ENCODE peak calls at places on chromosome 21, in seven cellular contexts. D is esophagus squamous epithelium, E is lower lobe of right lung, T is upper lobe of left lung, F is bronchial epithelial cell, Y is mucosa of descending colon, Z is heart right ventricle. W is an unnamed sample.

GRCh38 chr21:29007801-29008200 is 11.3 kb downstream of the RWDD2B start:
- DNase-seq in D (no peak), F (no peak), T (no peak), E (no peak), Z (no peak), Y (no peak), W (no peak)

GRCh38 chr21:17925000-17925610 is 105.9 kb upstream of the C21orf91 start:
- DNase-seq in Z (peak; percentile 63), F (peak; percentile 78), Y (no peak), T (no peak), D (no peak), E (no peak), W (peak; percentile 34)

GRCh38 chr21:34534522-34534921 is 22.5 kb upstream of the KCNE1 start:
- DNase-seq in Z (no peak), E (no peak), Y (no peak), T (no peak), D (no peak), F (no peak), W (no peak)

GRCh38 chr21:34969431-34970036 is 79.6 kb downstream of the RUNX1 start:
- DNase-seq in Y (no peak), T (no peak), Z (no peak), F (no peak), E (no peak), D (no peak), W (no peak)

GRCh38 chr21:17612023-17612564 is 607 bp downstream of the BTG3 start:
- DNase-seq in E (peak; percentile 78), T (peak; percentile 90), F (peak; percentile 59), Y (peak; percentile 69), D (peak; percentile 2), Z (peak; percentile 33), W (peak; percentile 69)

GRCh38 chr21:39385299-39386145 is 36.6 kb upstream of the HMGN1 start:
- DNase-seq in F (peak; percentile 51), D (no peak), E (peak; percentile 90), Y (peak; percentile 92), T (peak; percentile 94), Z (peak; percentile 76), W (peak; percentile 86)

GRCh38 chr21:45957986-45958610 is 23.5 kb upstream of the COL6A1 start:
- DNase-seq in Y (no peak), F (no peak), E (no peak), D (no peak), Z (no peak), T (no peak), W (peak; percentile 91)

GRCh38 chr21:33731447-33731846 is 89.1 kb downstream of the ITSN1 start:
- DNase-seq in T (no peak), F (peak; percentile 40), Y (no peak), D (no peak), E (no peak), Z (no peak), W (no peak)

GRCh38 chr21:34774750-34775149 is 106.0 kb downstream of the CLIC6 start:
- DNase-seq in F (no peak), E (no peak), Z (no peak), D (no peak), Y (no peak), T (no peak), W (no peak)

GRCh38 chr21:39924577-39925308 is 57.5 kb downstream of the PCP4 start:
- DNase-seq in Y (no peak), E (no peak), T (no peak), F (no peak), D (no peak), Z (no peak), W (no peak)

GRCh38 chr21:25094695-25095094 is 512.6 kb downstream of the MRPL39 start:
- DNase-seq in Y (no peak), F (no peak), T (no peak), D (no peak), E (no peak), Z (no peak), W (no peak)

GRCh38 chr21:43703068-43703880 is 15.7 kb upstream of the PDXK start:
- DNase-seq in Y (peak; percentile 81), T (no peak), D (no peak), F (peak; percentile 39), Z (peak; percentile 53), E (peak; percentile 72), W (no peak)

GRCh38 chr21:34023691-34024381 is 49.5 kb upstream of the MRPS6 start:
- DNase-seq in Y (no peak), D (no peak), T (no peak), Z (no peak), E (no peak), F (no peak), W (no peak)

GRCh38 chr21:39954570-39954969 is 87.3 kb downstream of the PCP4 start:
- DNase-seq in F (no peak), T (no peak), E (no peak), Y (no peak), D (no peak), Z (no peak), W (no peak)

GRCh38 chr21:38334866-38335265 is 78.1 kb downstream of the KCNJ15 start:
- DNase-seq in Z (no peak), Y (no peak), T (peak; percentile 68), D (no peak), F (no peak), E (no peak), W (no peak)

GRCh38 chr21:28635541-28635940 is 357.1 kb downstream of the LTN1 start:
- DNase-seq in F (peak; percentile 77), Z (no peak), T (no peak), Y (no peak), E (no peak), D (no peak), W (no peak)

GRCh38 chr21:21845901-21846396 is 847.7 kb downstream of the NCAM2 start:
- DNase-seq in D (no peak), T (no peak), E (no peak), Y (no peak), F (no peak), Z (no peak), W (no peak)

GRCh38 chr21:46375560-46376230 is 51.7 kb downstream of the PCNT start:
- DNase-seq in Z (no peak), F (no peak), T (no peak), D (no peak), E (no peak), Y (no peak), W (no peak)

GRCh38 chr21:14482165-14482564 is 64.0 kb downstream of the SAMSN1 start:
- DNase-seq in D (no peak), Z (no peak), Y (no peak), F (no peak), E (no peak), T (no peak), W (no peak)

GRCh38 chr21:33687634-33688033 is 45.3 kb downstream of the ITSN1 start:
- DNase-seq in Y (no peak), E (no peak), F (no peak), D (no peak), T (no peak), Z (no peak), W (no peak)

GRCh38 chr21:28375708-28376385 is 616.8 kb downstream of the LTN1 start:
- DNase-seq in F (no peak), T (no peak), E (no peak), Y (no peak), Z (no peak), D (no peak), W (no peak)

GRCh38 chr21:45994738-45995685 is 13.4 kb downstream of the COL6A1 start:
- DNase-seq in D (no peak), F (no peak), T (peak; percentile 65), E (peak; percentile 39), Y (peak; percentile 17), Z (peak; percentile 3), W (no peak)

GRCh38 chr21:21612446-21612845 is 614.2 kb downstream of the NCAM2 start:
- DNase-seq in Z (no peak), E (no peak), Y (no peak), F (peak; percentile 49), D (no peak), T (no peak), W (no peak)

GRCh38 chr21:15976807-15977206 is 247.0 kb downstream of the USP25 start:
- DNase-seq in F (no peak), E (no peak), Y (no peak), Z (no peak), T (no peak), D (no peak), W (no peak)
- TF ChIP-seq CTCF in F (peak; percentile 25), E (no peak), Y (no peak), Z (peak; percentile 19), T (no peak), D (no peak), W (no peak)

GRCh38 chr21:26445440-26445839 is 127.6 kb downstream of the CYYR1 start:
- DNase-seq in F (no peak), Y (no peak), Z (no peak), D (no peak), T (no peak), E (no peak), W (no peak)

GRCh38 chr21:26447932-26448331 is 125.2 kb downstream of the CYYR1 start:
- DNase-seq in T (no peak), Z (no peak), E (no peak), D (no peak), Y (no peak), F (peak; percentile 48), W (no peak)

GRCh38 chr21:26451014-26451740 is 121.9 kb downstream of the CYYR1 start:
- DNase-seq in Z (no peak), T (no peak), D (no peak), Y (no peak), F (peak; percentile 44), E (no peak), W (no peak)

GRCh38 chr21:26449161-26449560 is 123.9 kb downstream of the CYYR1 start:
- DNase-seq in T (no peak), E (no peak), Y (no peak), F (peak; percentile 96), D (no peak), Z (no peak), W (no peak)

GRCh38 chr21:26448751-26449150 is 124.3 kb downstream of the CYYR1 start:
- DNase-seq in D (no peak), T (no peak), Z (no peak), Y (no peak), E (no peak), F (peak; percentile 76), W (no peak)
- H3K4me3 ChIP-seq in D (no peak overlapping the region), T (no peak overlapping the region), Z (no peak overlapping the region), Y (no peak overlapping the region), E (no peak overlapping the region), F (no peak overlapping the region), W (no peak overlapping the region)

GRCh38 chr21:15894596-15894995 is 164.8 kb downstream of the USP25 start:
- DNase-seq in T (no peak), Y (no peak), Z (no peak), D (no peak), F (peak; percentile 20), E (no peak), W (no peak)
- TF ChIP-seq CTCF in T (peak; percentile 14), Y (no peak), Z (peak; percentile 47), D (peak; percentile 33), F (peak; percentile 4), E (no peak), W (peak; percentile 48)

DNA sequence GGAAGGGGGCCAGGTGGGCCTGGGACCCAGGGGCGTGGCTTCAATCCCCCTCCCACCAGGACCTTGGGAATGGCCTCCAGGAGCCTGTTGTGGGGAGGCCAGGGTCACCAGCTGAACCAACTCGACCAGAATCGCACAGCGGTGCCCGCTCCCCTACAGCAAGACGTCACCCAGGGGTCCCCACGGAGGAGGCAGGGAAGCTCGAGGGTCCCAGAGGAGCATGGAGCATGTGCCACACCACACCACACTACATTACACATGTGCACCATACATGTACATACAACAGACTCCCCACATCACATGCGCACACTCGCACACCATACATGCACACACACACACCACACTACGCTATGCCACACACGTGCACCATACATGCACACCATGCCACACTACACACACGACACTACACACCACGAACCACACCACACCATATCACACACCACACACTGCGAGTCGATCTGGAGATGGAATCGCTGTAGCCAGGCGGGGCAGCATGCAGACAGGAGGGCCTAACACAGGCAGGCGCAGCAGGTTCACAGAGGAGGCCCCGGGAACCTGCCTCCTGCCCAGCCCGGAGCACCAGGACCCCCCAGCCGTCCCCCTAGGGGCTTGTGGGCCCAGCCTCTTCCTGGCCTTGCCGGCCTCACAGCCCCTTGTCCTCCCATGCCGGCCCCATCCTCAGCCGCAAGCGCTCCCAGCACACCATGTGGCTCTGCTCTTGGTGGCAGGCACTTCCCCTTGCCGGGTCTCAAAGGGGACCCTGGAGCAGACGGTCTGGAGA is 596 bp downstream of the ITGB2 start:
- DNase-seq in E (peak; percentile 42), D (no peak), Z (no peak), F (no peak), T (no peak), Y (no peak), W (no peak)
- H3K4me3 ChIP-seq in E (peak overlapping the region; percentile 58), D (peak overlapping the region; percentile 59), Z (peak overlapping the region; percentile 39), F (no peak overlapping the region), T (peak overlapping the region; percentile 56), Y (no peak overlapping the region), W (peak overlapping the region; percentile 30)